ENCODE peak calls at places on chromosome 1, in nine cellular contexts. R, A, C, D, O, G, X, I and U are unnamed samples.
A peak's percentile ranks its signal among the peaks of the same experiment; 100 is the strongest.

GRCh38 chr1:15243275-15244043 is 3.6 kb upstream of the FHAD1 start:
- DNase-seq in R (no peak), A (no peak), C (no peak), D (no peak), O (no peak), G (no peak), X (no peak), I (no peak), U (no peak)

GRCh38 chr1:154627247-154628121 is 19.5 kb upstream of the ADAR start:
- DNase-seq in R (peak; percentile 83), A (peak; percentile 90), C (peak; percentile 90), D (peak; percentile 90), O (peak; percentile 85), G (peak; percentile 93), X (peak; percentile 88), I (peak; percentile 91), U (peak; percentile 97)

GRCh38 chr1:205630241-205630640 is 1.6 kb downstream of the ELK4 start:
- DNase-seq in R (no peak), A (no peak), C (no peak), D (no peak), O (no peak), G (no peak), X (no peak), I (no peak), U (no peak)

GRCh38 chr1:24443241-24443656 is 27.6 kb downstream of the NIPAL3 start:
- DNase-seq in R (peak; percentile 64), A (no peak), C (no peak), D (no peak), O (no peak), G (peak; percentile 9), X (no peak), I (no peak), U (no peak)

GRCh38 chr1:66351474-66351873 is 182.5 kb upstream of the SGIP1 start:
- DNase-seq in R (no peak), A (no peak), C (no peak), D (no peak), O (no peak), G (no peak), X (no peak), I (no peak), U (no peak)

GRCh38 chr1:110164951-110165350 is 14.7 kb downstream of the SLC6A17 start:
- DNase-seq in R (no peak), A (no peak), C (peak; percentile 35), D (no peak), O (no peak), G (no peak), X (no peak), I (no peak), U (no peak)

GRCh38 chr1:219549215-219549614 is 63.7 kb downstream of the ZC3H11B start:
- DNase-seq in R (no peak), A (no peak), C (no peak), D (no peak), O (no peak), G (no peak), X (no peak), I (no peak), U (no peak)

GRCh38 chr1:149844650-149845255 is 54.6 kb upstream of the BOLA1 start:
- DNase-seq in R (no peak), A (no peak), C (no peak), D (no peak), O (no peak), G (no peak), X (no peak), I (no peak), U (no peak)

GRCh38 chr1:228918335-228918734 is 183.1 kb downstream of the RHOU start:
- DNase-seq in R (no peak), A (no peak), C (no peak), D (no peak), O (no peak), G (no peak), X (no peak), I (no peak), U (no peak)

GRCh38 chr1:93734999-93735398 is 53.4 kb upstream of the BCAR3 start:
- DNase-seq in R (no peak), A (no peak), C (no peak), D (no peak), O (no peak), G (no peak), X (no peak), I (peak; percentile 27), U (no peak)

GRCh38 chr1:228085287-228085926 is 2.9 kb downstream of the ARF1 start:
- DNase-seq in R (no peak), A (no peak), C (no peak), D (no peak), O (no peak), G (no peak), X (no peak), I (no peak), U (no peak)